ENCODE peak calls at places on chromosomes 7 and 10, in four cellular contexts. P is IMR-90, S is tibial artery, Z is stomach. M is an unnamed sample.

GRCh38 chr10:86782691-86783418 is 26.4 kb downstream of the BMPR1A start:
- DNase-seq in P (no peak), S (no peak), Z (no peak), M (no peak)

GRCh38 chr7:116075351-116076145 is 45.0 kb upstream of the TFEC start:
- DNase-seq in S (no peak), Z (no peak), P (peak), M (no peak)

GRCh38 chr7:106640368-106641141 is 20.4 kb downstream of the CCDC71L start:
- DNase-seq in P (peak), S (no peak), Z (no peak), M (no peak)

GRCh38 chr7:84291756-84292155 is 97.2 kb upstream of the SEMA3A start:
- DNase-seq in Z (no peak), S (no peak), P (no peak), M (no peak)

GRCh38 chr10:52566471-52567246 is 205.9 kb downstream of the MBL2 start:
- DNase-seq in Z (no peak), S (no peak), P (peak), M (no peak)

GRCh38 chr10:79170226-79170752 is 101.5 kb downstream of the ZMIZ1 start:
- DNase-seq in Z (no peak), S (no peak), P (no peak), M (no peak)

GRCh38 chr10:35379226-35380137 is 43.2 kb downstream of the CCNY start:
- DNase-seq in S (peak), Z (no peak), P (peak), M (no peak)

GRCh38 chr7:155860840-155861479 is 48.7 kb upstream of the SHH start:
- DNase-seq in S (no peak), Z (peak), P (peak), M (no peak)

GRCh38 chr7:151686826-151687225 is 167.1 kb upstream of the RHEB start:
- DNase-seq in P (no peak), S (no peak), Z (no peak), M (no peak)

GRCh38 chr7:125651823-125652528 is 722.4 kb upstream of the POT1 start:
- DNase-seq in S (no peak), Z (no peak), P (no peak), M (no peak)

GRCh38 chr7:128030999-128031681 is at the start of gene LRRC4:
- DNase-seq in S (no peak), P (peak), Z (peak), M (peak)
- H3K4me3 ChIP-seq in S (peak), P (peak), Z (peak), M (peak)

GRCh38 chr10:96452494-96452893 is 61.2 kb downstream of the TLL2 start:
- DNase-seq in Z (no peak), S (no peak), P (no peak), M (no peak)

GRCh38 chr10:96446966-96447596 is 66.6 kb downstream of the TLL2 start:
- DNase-seq in P (no peak), S (no peak), Z (no peak), M (no peak)

GRCh38 chr10:96450514-96451207 is 63.1 kb downstream of the TLL2 start:
- DNase-seq in S (no peak), Z (no peak), P (no peak), M (no peak)

GRCh38 chr10:96448558-96448957 is 65.2 kb downstream of the TLL2 start:
- DNase-seq in P (no peak), S (no peak), Z (no peak), M (no peak)

DNA sequence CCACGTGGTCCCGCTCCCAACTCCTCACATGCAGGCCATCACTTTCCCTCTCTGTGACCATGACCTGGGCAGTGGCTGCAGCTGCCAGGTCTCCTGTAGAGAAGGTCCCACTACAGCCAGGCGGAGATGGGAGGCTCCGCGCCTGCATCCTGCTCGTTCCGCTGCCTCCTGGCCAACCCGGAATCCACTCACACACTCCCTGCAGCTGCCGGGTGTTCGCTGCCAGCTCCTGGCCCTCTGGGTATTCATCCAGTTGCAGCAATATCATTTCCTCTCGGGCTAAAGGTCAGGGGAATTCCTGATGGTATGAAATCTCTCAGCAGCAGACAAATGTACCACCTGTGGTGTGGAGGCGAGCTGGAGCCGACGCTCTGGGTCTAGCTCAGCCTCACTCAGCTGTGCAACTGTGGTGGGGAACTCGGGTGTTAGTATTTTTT is 65.7 kb downstream of the TLL2 start:
- DNase-seq in Z (no peak), P (no peak), S (no peak), M (no peak)
- H3K27ac ChIP-seq in Z (no peak), P (no peak), S (no peak), M (no peak)

GRCh38 chr7:79455173-79455790 is 1.8 kb upstream of the MAGI2 start:
- DNase-seq in S (no peak), P (no peak), Z (no peak), M (no peak)
- H3K4me3 ChIP-seq in S (peak), P (peak), Z (peak), M (no peak)

GRCh38 chr10:89271532-89271931 is 20.0 kb upstream of the LIPA start:
- DNase-seq in Z (no peak), S (no peak), P (no peak), M (no peak)

GRCh38 chr10:89274928-89275327 is 23.4 kb upstream of the LIPA start:
- DNase-seq in S (no peak), Z (no peak), P (no peak), M (no peak)

GRCh38 chr10:89278034-89278535 is 23.8 kb upstream of the IFIT2 start:
- DNase-seq in P (peak), Z (no peak), S (peak), M (no peak)

GRCh38 chr10:89273680-89274079 is 22.1 kb upstream of the LIPA start:
- DNase-seq in P (no peak), S (no peak), Z (no peak), M (no peak)

DNA sequence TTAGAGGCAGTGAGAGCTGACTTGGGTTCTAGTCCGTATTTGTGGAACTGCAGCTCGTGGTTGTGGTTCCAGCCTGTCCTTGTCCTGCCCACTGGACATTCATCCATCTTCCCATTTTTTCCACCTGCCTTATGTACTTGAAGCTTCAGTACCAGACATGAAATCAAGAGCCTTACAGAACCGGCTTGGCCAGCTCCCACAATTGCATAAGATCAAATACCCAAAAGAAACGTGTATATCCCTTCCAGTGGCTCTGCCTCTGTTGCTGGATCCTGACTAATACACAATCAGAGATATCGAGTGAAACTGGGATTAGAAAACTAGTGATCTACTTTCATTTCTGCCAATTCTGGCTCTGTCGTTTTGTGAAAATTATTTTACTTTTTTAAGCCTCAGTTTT is 23.8 kb upstream of the LIPA start:
- DNase-seq in S (peak), P (no peak), Z (no peak), M (no peak)
- H3K27ac ChIP-seq in S (peak), P (no peak), Z (no peak), M (no peak)

GRCh38 chr10:125262920-125263319 is 102.6 kb upstream of the CTBP2 start:
- DNase-seq in Z (no peak), S (no peak), P (no peak), M (no peak)

GRCh38 chr10:125262414-125262813 is 102.1 kb upstream of the CTBP2 start:
- DNase-seq in Z (no peak), P (no peak), S (no peak), M (no peak)

GRCh38 chr10:125264091-125264490 is 103.7 kb upstream of the CTBP2 start:
- DNase-seq in S (no peak), P (no peak), Z (no peak), M (no peak)

GRCh38 chr10:125264752-125265578 is 104.6 kb upstream of the CTBP2 start:
- DNase-seq in S (no peak), P (no peak), Z (no peak), M (no peak)

DNA sequence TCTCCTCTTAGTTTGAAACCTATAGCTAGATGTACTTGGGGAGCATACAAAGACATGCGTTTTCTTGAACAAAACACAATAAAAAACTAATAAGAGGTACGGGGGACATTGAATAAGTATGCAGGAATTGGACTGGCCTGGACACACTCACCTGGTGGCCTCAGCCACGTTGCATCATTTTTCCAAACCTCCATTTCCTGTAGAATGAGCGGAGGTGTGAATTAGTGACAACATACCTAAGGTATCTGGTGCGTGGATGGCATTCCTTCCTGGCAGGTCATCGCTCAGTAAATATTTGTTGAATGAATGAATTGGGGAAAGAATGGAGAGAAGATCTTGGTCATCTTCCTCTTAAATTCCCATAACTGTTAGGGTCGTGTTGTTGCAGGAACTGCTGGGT is 103.2 kb upstream of the CTBP2 start:
- DNase-seq in S (no peak), Z (no peak), P (peak), M (no peak)
- H3K4me3 ChIP-seq in S (no peak), Z (no peak), P (no peak), M (no peak)

DNA sequence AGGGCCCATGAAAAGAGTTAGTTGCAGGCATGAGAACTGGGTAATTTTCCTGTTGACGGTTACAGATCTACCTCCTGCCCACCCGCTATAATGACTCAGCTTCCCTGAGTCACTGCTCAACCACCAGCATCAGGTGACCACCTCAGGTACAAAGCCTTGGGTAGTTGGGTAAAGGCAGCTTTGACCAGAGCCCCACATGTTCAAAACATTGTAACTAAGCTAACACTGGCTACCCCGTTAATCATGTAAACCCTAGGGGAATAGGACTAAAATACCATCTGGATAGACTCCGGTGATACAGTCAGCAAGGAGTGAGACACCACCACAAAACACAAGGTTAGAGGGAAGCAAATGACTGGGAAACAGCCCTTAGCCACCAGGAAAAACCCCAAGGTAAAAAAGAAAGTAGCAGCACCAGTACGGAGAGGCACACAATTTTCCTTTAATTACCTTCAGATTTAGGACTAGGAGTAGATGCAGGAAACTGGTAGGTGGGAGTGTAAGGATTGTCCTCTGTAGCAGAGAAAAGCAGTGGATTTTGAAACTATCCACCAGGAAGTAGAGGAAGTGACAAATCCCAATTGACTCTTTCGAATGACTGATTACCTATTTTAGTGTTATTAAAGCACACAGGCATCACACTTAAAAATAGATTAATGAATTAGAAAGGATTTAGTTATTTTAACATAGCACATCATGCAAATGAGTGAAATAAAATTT is 103.5 kb upstream of the PDLIM1 start:
- DNase-seq in S (no peak), Z (no peak), P (no peak), M (no peak)
- H3K27ac ChIP-seq in S (peak), Z (peak), P (no peak), M (peak)

M was measured in CD8-positive, alpha-beta memory T cell.